ENCODE peak calls at places on chromosomes 6 and 20, in seven cellular contexts. One of them, this sample, is unnamed.

GRCh38 chr6:84618836-84619235 is 145.6 kb downstream of the TBX18 start:
- DNase-seq in MM.1S: no peak
- DNase-seq in heart right ventricle: no peak
- DNase-seq in pancreas: no peak
- DNase-seq in upper lobe of right lung: no peak
- DNase-seq in GM23338: peak; percentile 62
- DNase-seq in CD8-positive, alpha-beta T cell: no peak
- DNase-seq in this sample: no peak

GRCh38 chr6:143021543-143021942 is 39.1 kb upstream of the AIG1 start:
- DNase-seq in MM.1S: no peak
- DNase-seq in heart right ventricle: no peak
- DNase-seq in pancreas: no peak
- DNase-seq in upper lobe of right lung: no peak
- DNase-seq in GM23338: no peak
- DNase-seq in CD8-positive, alpha-beta T cell: no peak
- DNase-seq in this sample: no peak

GRCh38 chr6:129709451-129709908 is 497 bp downstream of the ARHGAP18 start:
- DNase-seq in MM.1S: no peak
- DNase-seq in heart right ventricle: no peak
- DNase-seq in pancreas: no peak
- DNase-seq in upper lobe of right lung: no peak
- DNase-seq in GM23338: no peak
- DNase-seq in CD8-positive, alpha-beta T cell: no peak
- DNase-seq in this sample: no peak

GRCh38 chr20:40860487-40860902 is 168.1 kb upstream of the TOP1 start:
- DNase-seq in MM.1S: no peak
- DNase-seq in heart right ventricle: no peak
- DNase-seq in pancreas: no peak
- DNase-seq in upper lobe of right lung: no peak
- DNase-seq in GM23338: no peak
- DNase-seq in CD8-positive, alpha-beta T cell: no peak
- DNase-seq in this sample: no peak

GRCh38 chr6:124978451-124979293 is 16.4 kb downstream of the RNF217 start:
- DNase-seq in MM.1S: no peak
- DNase-seq in heart right ventricle: no peak
- DNase-seq in pancreas: no peak
- DNase-seq in upper lobe of right lung: no peak
- DNase-seq in GM23338: no peak
- DNase-seq in CD8-positive, alpha-beta T cell: no peak
- DNase-seq in this sample: no peak

GRCh38 chr6:44009425-44010321 is 117.6 kb downstream of the MRPL14 start:
- DNase-seq in MM.1S: no peak
- DNase-seq in heart right ventricle: peak; percentile 66
- DNase-seq in pancreas: no peak
- DNase-seq in upper lobe of right lung: peak; percentile 62
- DNase-seq in GM23338: no peak
- DNase-seq in CD8-positive, alpha-beta T cell: no peak
- DNase-seq in this sample: no peak

GRCh38 chr6:116278853-116279231 is 888 bp downstream of the TSPYL1 start:
- DNase-seq in MM.1S: no peak
- DNase-seq in heart right ventricle: peak; percentile 57
- DNase-seq in pancreas: peak; percentile 70
- DNase-seq in upper lobe of right lung: no peak
- DNase-seq in GM23338: peak; percentile 45
- DNase-seq in CD8-positive, alpha-beta T cell: no peak
- DNase-seq in this sample: no peak

GRCh38 chr20:50294164-50295088 is 103.8 kb downstream of the CEBPB start:
- DNase-seq in MM.1S: no peak
- DNase-seq in heart right ventricle: no peak
- DNase-seq in pancreas: no peak
- DNase-seq in upper lobe of right lung: no peak
- DNase-seq in GM23338: no peak
- DNase-seq in CD8-positive, alpha-beta T cell: no peak
- DNase-seq in this sample: no peak

GRCh38 chr20:38473353-38473795 is 731 bp downstream of the RALGAPB start:
- DNase-seq in MM.1S: peak; percentile 37
- DNase-seq in heart right ventricle: no peak
- DNase-seq in pancreas: no peak
- DNase-seq in upper lobe of right lung: no peak
- DNase-seq in GM23338: no peak
- DNase-seq in CD8-positive, alpha-beta T cell: peak; percentile 22
- DNase-seq in this sample: no peak

GRCh38 chr20:58008866-58009265 is 219.6 kb downstream of the ANKRD60 start:
- DNase-seq in MM.1S: no peak
- DNase-seq in heart right ventricle: no peak
- DNase-seq in pancreas: no peak
- DNase-seq in upper lobe of right lung: no peak
- DNase-seq in GM23338: no peak
- DNase-seq in CD8-positive, alpha-beta T cell: no peak
- DNase-seq in this sample: no peak

GRCh38 chr6:161830866-161831600 is 557.2 kb upstream of the AGPAT4 start:
- DNase-seq in MM.1S: no peak
- DNase-seq in heart right ventricle: no peak
- DNase-seq in pancreas: no peak
- DNase-seq in upper lobe of right lung: no peak
- DNase-seq in GM23338: no peak
- DNase-seq in CD8-positive, alpha-beta T cell: no peak
- DNase-seq in this sample: no peak

GRCh38 chr6:34154668-34155447 is 9.0 kb upstream of the GRM4 start:
- DNase-seq in MM.1S: peak; percentile 41
- DNase-seq in heart right ventricle: peak; percentile 60
- DNase-seq in pancreas: peak; percentile 89
- DNase-seq in upper lobe of right lung: peak; percentile 78
- DNase-seq in GM23338: peak; percentile 82
- DNase-seq in CD8-positive, alpha-beta T cell: peak; percentile 60
- DNase-seq in this sample: peak; percentile 60

GRCh38 chr20:18712116-18712515 is 101.5 kb upstream of the SCP2D1 start:
- DNase-seq in MM.1S: no peak
- DNase-seq in heart right ventricle: no peak
- DNase-seq in pancreas: no peak
- DNase-seq in upper lobe of right lung: no peak
- DNase-seq in GM23338: no peak
- DNase-seq in CD8-positive, alpha-beta T cell: no peak
- DNase-seq in this sample: no peak

GRCh38 chr6:157885876-157886275 is 62.8 kb downstream of the SNX9 start:
- DNase-seq in MM.1S: no peak
- DNase-seq in heart right ventricle: no peak
- DNase-seq in pancreas: no peak
- DNase-seq in upper lobe of right lung: no peak
- DNase-seq in GM23338: no peak
- DNase-seq in CD8-positive, alpha-beta T cell: no peak
- DNase-seq in this sample: no peak
- H3K36me3 ChIP-seq in MM.1S: no peaks in the 10 kb centered on the region
- H3K36me3 ChIP-seq in heart right ventricle: peaks cover 3% of the 10 kb centered on the region
- H3K36me3 ChIP-seq in pancreas: no peaks in the 10 kb centered on the region
- H3K36me3 ChIP-seq in upper lobe of right lung: no peaks in the 10 kb centered on the region
- H3K36me3 ChIP-seq in GM23338: peaks cover 9% of the 10 kb centered on the region
- H3K36me3 ChIP-seq in CD8-positive, alpha-beta T cell: no peaks in the 10 kb centered on the region
- H3K36me3 ChIP-seq in this sample: no peaks in the 10 kb centered on the region

GRCh38 chr6:96532399-96532798 is 10.8 kb downstream of the UFL1 start:
- DNase-seq in MM.1S: no peak
- DNase-seq in heart right ventricle: no peak
- DNase-seq in pancreas: no peak
- DNase-seq in upper lobe of right lung: no peak
- DNase-seq in GM23338: no peak
- DNase-seq in CD8-positive, alpha-beta T cell: no peak
- DNase-seq in this sample: no peak

GRCh38 chr6:96522469-96523009 is 933 bp downstream of the UFL1 start:
- DNase-seq in MM.1S: peak; percentile 22
- DNase-seq in heart right ventricle: no peak
- DNase-seq in pancreas: no peak
- DNase-seq in upper lobe of right lung: no peak
- DNase-seq in GM23338: no peak
- DNase-seq in CD8-positive, alpha-beta T cell: peak; percentile 27
- DNase-seq in this sample: no peak

GRCh38 chr6:96528193-96528592 is 6.6 kb downstream of the UFL1 start:
- DNase-seq in MM.1S: no peak
- DNase-seq in heart right ventricle: no peak
- DNase-seq in pancreas: no peak
- DNase-seq in upper lobe of right lung: no peak
- DNase-seq in GM23338: no peak
- DNase-seq in CD8-positive, alpha-beta T cell: no peak
- DNase-seq in this sample: no peak
- H3K36me3 ChIP-seq in MM.1S: peaks cover 6% of the 10 kb centered on the region
- H3K36me3 ChIP-seq in heart right ventricle: peaks cover 59% of the 10 kb centered on the region
- H3K36me3 ChIP-seq in pancreas: peaks cover 16% of the 10 kb centered on the region
- H3K36me3 ChIP-seq in upper lobe of right lung: peaks cover 92% of the 10 kb centered on the region
- H3K36me3 ChIP-seq in GM23338: peaks cover 4% of the 10 kb centered on the region
- H3K36me3 ChIP-seq in CD8-positive, alpha-beta T cell: peaks cover 44% of the 10 kb centered on the region
- H3K36me3 ChIP-seq in this sample: peaks cover 60% of the 10 kb centered on the region

GRCh38 chr6:138476116-138476515 is 23.2 kb downstream of the NHSL1 start:
- DNase-seq in MM.1S: no peak
- DNase-seq in heart right ventricle: no peak
- DNase-seq in pancreas: no peak
- DNase-seq in upper lobe of right lung: no peak
- DNase-seq in GM23338: no peak
- DNase-seq in CD8-positive, alpha-beta T cell: no peak
- DNase-seq in this sample: no peak

GRCh38 chr6:138483911-138484731 is 15.2 kb downstream of the NHSL1 start:
- DNase-seq in MM.1S: no peak
- DNase-seq in heart right ventricle: no peak
- DNase-seq in pancreas: no peak
- DNase-seq in upper lobe of right lung: no peak
- DNase-seq in GM23338: no peak
- DNase-seq in CD8-positive, alpha-beta T cell: no peak
- DNase-seq in this sample: no peak

GRCh38 chr6:138482816-138483215 is 16.5 kb downstream of the NHSL1 start:
- DNase-seq in MM.1S: no peak
- DNase-seq in heart right ventricle: no peak
- DNase-seq in pancreas: no peak
- DNase-seq in upper lobe of right lung: no peak
- DNase-seq in GM23338: no peak
- DNase-seq in CD8-positive, alpha-beta T cell: no peak
- DNase-seq in this sample: no peak

GRCh38 chr6:138477913-138478539 is 21.3 kb downstream of the NHSL1 start:
- DNase-seq in MM.1S: no peak
- DNase-seq in heart right ventricle: no peak
- DNase-seq in pancreas: no peak
- DNase-seq in upper lobe of right lung: no peak
- DNase-seq in GM23338: no peak
- DNase-seq in CD8-positive, alpha-beta T cell: no peak
- DNase-seq in this sample: no peak

DNA sequence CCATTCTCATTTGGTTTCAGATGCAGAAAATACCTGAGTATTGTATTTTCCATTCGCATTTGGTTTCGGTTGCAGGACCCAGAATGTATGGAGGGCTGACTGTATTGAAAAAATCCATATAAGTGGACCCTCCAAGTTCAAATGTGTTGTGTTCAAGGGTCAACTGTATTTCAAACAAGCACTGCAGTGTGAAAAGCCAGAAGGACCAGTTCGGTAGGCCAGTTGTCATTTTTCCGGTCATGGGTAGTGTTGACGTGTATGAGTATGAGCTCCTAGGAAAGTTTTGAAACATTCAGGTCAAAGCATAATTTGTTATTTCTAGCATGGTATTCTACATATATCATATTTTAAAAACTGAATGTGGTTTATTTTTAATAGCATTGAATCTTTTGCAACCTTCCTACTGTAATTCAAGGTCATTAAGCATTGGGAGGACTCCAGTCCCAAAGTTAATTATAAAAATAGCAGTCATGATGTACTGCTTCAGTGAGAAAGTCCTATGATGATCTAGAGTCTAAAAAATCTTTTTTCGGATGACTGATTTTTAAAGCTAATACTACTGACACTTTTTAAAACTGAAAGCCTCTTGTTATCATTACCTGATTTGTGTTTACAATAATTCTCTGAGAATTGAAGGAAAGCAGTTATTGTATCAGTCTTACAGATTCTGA is 18.9 kb downstream of the NHSL1 start:
- DNase-seq in MM.1S: no peak
- DNase-seq in heart right ventricle: no peak
- DNase-seq in pancreas: no peak
- DNase-seq in upper lobe of right lung: no peak
- DNase-seq in GM23338: no peak
- DNase-seq in CD8-positive, alpha-beta T cell: no peak
- DNase-seq in this sample: no peak
- H3K36me3 ChIP-seq in MM.1S: no peaks in the 10 kb centered on the region
- H3K36me3 ChIP-seq in heart right ventricle: no peaks in the 10 kb centered on the region
- H3K36me3 ChIP-seq in pancreas: no peaks in the 10 kb centered on the region
- H3K36me3 ChIP-seq in upper lobe of right lung: no peaks in the 10 kb centered on the region
- H3K36me3 ChIP-seq in GM23338: no peaks in the 10 kb centered on the region
- H3K36me3 ChIP-seq in CD8-positive, alpha-beta T cell: no peaks in the 10 kb centered on the region
- H3K36me3 ChIP-seq in this sample: no peaks in the 10 kb centered on the region

GRCh38 chr20:2086980-2087377 is 14.6 kb upstream of the STK35 start:
- DNase-seq in MM.1S: no peak
- DNase-seq in heart right ventricle: no peak
- DNase-seq in pancreas: no peak
- DNase-seq in upper lobe of right lung: no peak
- DNase-seq in GM23338: no peak
- DNase-seq in CD8-positive, alpha-beta T cell: no peak
- DNase-seq in this sample: no peak
- H3K36me3 ChIP-seq in MM.1S: no peaks in the 10 kb centered on the region
- H3K36me3 ChIP-seq in heart right ventricle: no peaks in the 10 kb centered on the region
- H3K36me3 ChIP-seq in pancreas: no peaks in the 10 kb centered on the region
- H3K36me3 ChIP-seq in upper lobe of right lung: no peaks in the 10 kb centered on the region
- H3K36me3 ChIP-seq in GM23338: no peaks in the 10 kb centered on the region
- H3K36me3 ChIP-seq in CD8-positive, alpha-beta T cell: no peaks in the 10 kb centered on the region
- H3K36me3 ChIP-seq in this sample: no peaks in the 10 kb centered on the region

GRCh38 chr20:45425561-45425960 is 9.6 kb downstream of the PIGT start:
- DNase-seq in MM.1S: no peak
- DNase-seq in heart right ventricle: no peak
- DNase-seq in pancreas: no peak
- DNase-seq in upper lobe of right lung: no peak
- DNase-seq in GM23338: no peak
- DNase-seq in CD8-positive, alpha-beta T cell: no peak
- DNase-seq in this sample: no peak
- H3K36me3 ChIP-seq in MM.1S: peaks cover 6% of the 10 kb centered on the region
- H3K36me3 ChIP-seq in heart right ventricle: peaks cover 44% of the 10 kb centered on the region
- H3K36me3 ChIP-seq in pancreas: peaks cover 25% of the 10 kb centered on the region
- H3K36me3 ChIP-seq in upper lobe of right lung: peaks cover 54% of the 10 kb centered on the region
- H3K36me3 ChIP-seq in GM23338: peaks cover 11% of the 10 kb centered on the region
- H3K36me3 ChIP-seq in CD8-positive, alpha-beta T cell: peaks cover 38% of the 10 kb centered on the region
- H3K36me3 ChIP-seq in this sample: peaks cover 51% of the 10 kb centered on the region

DNA sequence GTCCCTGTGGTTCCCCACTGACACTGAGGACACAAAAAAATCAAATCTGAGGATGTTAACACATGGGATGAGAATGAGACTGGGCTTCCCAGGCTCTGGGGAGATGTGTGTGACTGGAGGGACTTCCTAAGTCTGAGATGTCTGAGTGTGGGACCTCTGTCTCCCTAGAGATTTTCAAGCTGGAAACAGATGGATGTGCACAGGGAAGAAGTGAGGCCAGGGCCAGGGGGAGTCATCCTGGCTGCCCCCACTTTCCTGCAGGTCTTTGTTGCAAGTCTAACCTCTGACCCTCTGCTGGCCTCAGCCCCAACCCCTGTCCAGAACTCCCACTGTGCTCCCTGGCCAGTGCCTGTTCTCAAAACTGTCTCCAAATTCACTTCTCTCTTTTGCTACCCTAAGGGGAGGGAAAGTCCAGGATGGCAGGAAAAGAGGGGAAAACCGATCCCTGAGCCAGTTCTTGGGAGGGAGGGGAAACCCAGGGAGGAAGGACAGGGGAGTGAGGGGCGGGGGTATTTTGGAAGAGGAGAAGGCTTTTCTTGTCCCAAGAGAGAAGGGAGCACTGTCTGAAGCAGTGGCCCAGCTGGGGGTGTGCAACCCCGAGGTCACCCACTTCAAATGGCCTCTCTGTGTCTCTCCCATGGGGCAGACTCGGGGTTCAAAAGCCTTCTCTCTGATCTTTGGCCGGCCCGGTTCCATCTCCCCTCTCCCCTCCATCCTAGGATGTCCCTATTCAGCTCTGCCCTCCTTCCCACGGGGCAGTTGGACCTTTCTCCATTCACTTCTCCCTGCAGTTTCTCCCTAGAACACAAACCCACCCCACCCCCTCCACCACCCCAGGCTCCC is 3.1 kb downstream of the PPP1R18 start:
- DNase-seq in MM.1S: no peak
- DNase-seq in heart right ventricle: peak; percentile 48
- DNase-seq in pancreas: no peak
- DNase-seq in upper lobe of right lung: no peak
- DNase-seq in GM23338: no peak
- DNase-seq in CD8-positive, alpha-beta T cell: no peak
- DNase-seq in this sample: no peak
- H3K36me3 ChIP-seq in MM.1S: no peaks in the 10 kb centered on the region
- H3K36me3 ChIP-seq in heart right ventricle: peaks cover 9% of the 10 kb centered on the region
- H3K36me3 ChIP-seq in pancreas: no peaks in the 10 kb centered on the region
- H3K36me3 ChIP-seq in upper lobe of right lung: peaks cover 20% of the 10 kb centered on the region
- H3K36me3 ChIP-seq in GM23338: no peaks in the 10 kb centered on the region
- H3K36me3 ChIP-seq in CD8-positive, alpha-beta T cell: peaks cover 7% of the 10 kb centered on the region
- H3K36me3 ChIP-seq in this sample: peaks cover 10% of the 10 kb centered on the region

This sample was measured in CD4-positive, alpha-beta memory T cell.